ENCODE peak calls at places on chromosomes 1 and 21, in ten cellular contexts. One of them, this sample, is unnamed.

GRCh38 chr1:64940026-64940425 is 26.3 kb downstream of the JAK1 start:
- DNase-seq in PC-9: no peak
- DNase-seq in NCI-H2081 treated with DMSO at 0.1 percent for 48 hours: peak; percentile 29
- DNase-seq in NCI-H1105 treated with DMSO at 0.1 percent for 48 hours: no peak
- DNase-seq in hypothalamus: no peak
- DNase-seq in DMS 273 treated with DMSO at 0.1 percent for 48 hours: no peak
- DNase-seq in naive thymus-derived CD8-positive, alpha-beta T cell: no peak
- DNase-seq in left ventricle myocardium superior: no peak
- DNase-seq in lower leg skin: no peak
- DNase-seq in uterus: no peak
- DNase-seq in this sample: no peak

GRCh38 chr1:215739028-215739427 is 171.9 kb downstream of the KCTD3 start:
- DNase-seq in uterus: no peak
- DNase-seq in lower leg skin: no peak
- DNase-seq in NCI-H2081 treated with DMSO at 0.1 percent for 48 hours: no peak
- DNase-seq in DMS 273 treated with DMSO at 0.1 percent for 48 hours: no peak
- DNase-seq in naive thymus-derived CD8-positive, alpha-beta T cell: no peak
- DNase-seq in PC-9: no peak
- DNase-seq in hypothalamus: no peak
- DNase-seq in left ventricle myocardium superior: no peak
- DNase-seq in NCI-H1105 treated with DMSO at 0.1 percent for 48 hours: no peak
- DNase-seq in this sample: no peak

GRCh38 chr1:115545096-115545720 is 96.6 kb upstream of the VANGL1 start:
- DNase-seq in lower leg skin: no peak
- DNase-seq in left ventricle myocardium superior: no peak
- DNase-seq in NCI-H1105 treated with DMSO at 0.1 percent for 48 hours: no peak
- DNase-seq in uterus: no peak
- DNase-seq in PC-9: peak; percentile 22
- DNase-seq in NCI-H2081 treated with DMSO at 0.1 percent for 48 hours: no peak
- DNase-seq in DMS 273 treated with DMSO at 0.1 percent for 48 hours: no peak
- DNase-seq in hypothalamus: no peak
- DNase-seq in naive thymus-derived CD8-positive, alpha-beta T cell: no peak
- DNase-seq in this sample: no peak

GRCh38 chr1:19021845-19022244 is 65.4 kb upstream of the IFFO2 start:
- DNase-seq in PC-9: no peak
- DNase-seq in NCI-H1105 treated with DMSO at 0.1 percent for 48 hours: no peak
- DNase-seq in uterus: no peak
- DNase-seq in NCI-H2081 treated with DMSO at 0.1 percent for 48 hours: no peak
- DNase-seq in naive thymus-derived CD8-positive, alpha-beta T cell: no peak
- DNase-seq in lower leg skin: no peak
- DNase-seq in hypothalamus: no peak
- DNase-seq in left ventricle myocardium superior: no peak
- DNase-seq in DMS 273 treated with DMSO at 0.1 percent for 48 hours: no peak
- DNase-seq in this sample: no peak

GRCh38 chr1:12415239-12415543 is 185.4 kb downstream of the VPS13D start:
- DNase-seq in lower leg skin: no peak
- DNase-seq in PC-9: no peak
- DNase-seq in DMS 273 treated with DMSO at 0.1 percent for 48 hours: no peak
- DNase-seq in NCI-H1105 treated with DMSO at 0.1 percent for 48 hours: no peak
- DNase-seq in uterus: no peak
- DNase-seq in NCI-H2081 treated with DMSO at 0.1 percent for 48 hours: no peak
- DNase-seq in hypothalamus: no peak
- DNase-seq in naive thymus-derived CD8-positive, alpha-beta T cell: no peak
- DNase-seq in left ventricle myocardium superior: no peak
- DNase-seq in this sample: peak; percentile 81

GRCh38 chr1:91080650-91081049 is 58.8 kb upstream of the ZNF644 start:
- DNase-seq in DMS 273 treated with DMSO at 0.1 percent for 48 hours: no peak
- DNase-seq in NCI-H2081 treated with DMSO at 0.1 percent for 48 hours: no peak
- DNase-seq in left ventricle myocardium superior: no peak
- DNase-seq in lower leg skin: no peak
- DNase-seq in PC-9: no peak
- DNase-seq in hypothalamus: no peak
- DNase-seq in uterus: no peak
- DNase-seq in NCI-H1105 treated with DMSO at 0.1 percent for 48 hours: no peak
- DNase-seq in naive thymus-derived CD8-positive, alpha-beta T cell: no peak
- DNase-seq in this sample: no peak

GRCh38 chr1:26856604-26857469 is 6.1 kb upstream of the SFN start:
- DNase-seq in naive thymus-derived CD8-positive, alpha-beta T cell: no peak
- DNase-seq in uterus: no peak
- DNase-seq in lower leg skin: no peak
- DNase-seq in NCI-H2081 treated with DMSO at 0.1 percent for 48 hours: no peak
- DNase-seq in left ventricle myocardium superior: no peak
- DNase-seq in NCI-H1105 treated with DMSO at 0.1 percent for 48 hours: no peak
- DNase-seq in PC-9: peak; percentile 76
- DNase-seq in DMS 273 treated with DMSO at 0.1 percent for 48 hours: no peak
- DNase-seq in hypothalamus: no peak
- DNase-seq in this sample: no peak

GRCh38 chr1:36159614-36160387 is 3.8 kb downstream of the MAP7D1 start:
- DNase-seq in left ventricle myocardium superior: no peak
- DNase-seq in uterus: no peak
- DNase-seq in NCI-H2081 treated with DMSO at 0.1 percent for 48 hours: no peak
- DNase-seq in PC-9: no peak
- DNase-seq in lower leg skin: no peak
- DNase-seq in NCI-H1105 treated with DMSO at 0.1 percent for 48 hours: no peak
- DNase-seq in naive thymus-derived CD8-positive, alpha-beta T cell: no peak
- DNase-seq in hypothalamus: no peak
- DNase-seq in DMS 273 treated with DMSO at 0.1 percent for 48 hours: no peak
- DNase-seq in this sample: no peak

GRCh38 chr1:196160066-196160795 is 448.0 kb downstream of the KCNT2 start:
- DNase-seq in left ventricle myocardium superior: no peak
- DNase-seq in DMS 273 treated with DMSO at 0.1 percent for 48 hours: no peak
- DNase-seq in uterus: no peak
- DNase-seq in naive thymus-derived CD8-positive, alpha-beta T cell: no peak
- DNase-seq in NCI-H1105 treated with DMSO at 0.1 percent for 48 hours: no peak
- DNase-seq in PC-9: no peak
- DNase-seq in lower leg skin: no peak
- DNase-seq in NCI-H2081 treated with DMSO at 0.1 percent for 48 hours: no peak
- DNase-seq in hypothalamus: no peak
- DNase-seq in this sample: peak; percentile 4

GRCh38 chr1:180524915-180525695 is 22.7 kb upstream of the ACBD6 start:
- DNase-seq in lower leg skin: no peak
- DNase-seq in NCI-H2081 treated with DMSO at 0.1 percent for 48 hours: no peak
- DNase-seq in left ventricle myocardium superior: no peak
- DNase-seq in uterus: no peak
- DNase-seq in DMS 273 treated with DMSO at 0.1 percent for 48 hours: no peak
- DNase-seq in NCI-H1105 treated with DMSO at 0.1 percent for 48 hours: no peak
- DNase-seq in naive thymus-derived CD8-positive, alpha-beta T cell: no peak
- DNase-seq in PC-9: no peak
- DNase-seq in hypothalamus: no peak
- DNase-seq in this sample: no peak

GRCh38 chr1:32971156-32971555 is 6.5 kb upstream of the RNF19B start:
- DNase-seq in naive thymus-derived CD8-positive, alpha-beta T cell: no peak
- DNase-seq in NCI-H2081 treated with DMSO at 0.1 percent for 48 hours: no peak
- DNase-seq in PC-9: no peak
- DNase-seq in lower leg skin: no peak
- DNase-seq in uterus: no peak
- DNase-seq in NCI-H1105 treated with DMSO at 0.1 percent for 48 hours: no peak
- DNase-seq in hypothalamus: no peak
- DNase-seq in DMS 273 treated with DMSO at 0.1 percent for 48 hours: no peak
- DNase-seq in left ventricle myocardium superior: no peak
- DNase-seq in this sample: no peak

GRCh38 chr1:113980120-113980519 is 846 bp downstream of the OLFML3 start:
- DNase-seq in PC-9: no peak
- DNase-seq in NCI-H1105 treated with DMSO at 0.1 percent for 48 hours: peak; percentile 13
- DNase-seq in lower leg skin: no peak
- DNase-seq in left ventricle myocardium superior: peak; percentile 76
- DNase-seq in uterus: peak; percentile 84
- DNase-seq in DMS 273 treated with DMSO at 0.1 percent for 48 hours: no peak
- DNase-seq in naive thymus-derived CD8-positive, alpha-beta T cell: no peak
- DNase-seq in NCI-H2081 treated with DMSO at 0.1 percent for 48 hours: no peak
- DNase-seq in hypothalamus: no peak
- DNase-seq in this sample: peak; percentile 69

GRCh38 chr1:164210211-164210739 is 348.7 kb upstream of the PBX1 start:
- DNase-seq in uterus: no peak
- DNase-seq in lower leg skin: no peak
- DNase-seq in DMS 273 treated with DMSO at 0.1 percent for 48 hours: no peak
- DNase-seq in NCI-H2081 treated with DMSO at 0.1 percent for 48 hours: no peak
- DNase-seq in hypothalamus: no peak
- DNase-seq in PC-9: no peak
- DNase-seq in naive thymus-derived CD8-positive, alpha-beta T cell: no peak
- DNase-seq in NCI-H1105 treated with DMSO at 0.1 percent for 48 hours: no peak
- DNase-seq in left ventricle myocardium superior: no peak
- DNase-seq in this sample: no peak

GRCh38 chr21:37780991-37781983 is 135.0 kb downstream of the KCNJ6 start:
- DNase-seq in uterus: no peak
- DNase-seq in left ventricle myocardium superior: no peak
- DNase-seq in NCI-H2081 treated with DMSO at 0.1 percent for 48 hours: no peak
- DNase-seq in naive thymus-derived CD8-positive, alpha-beta T cell: no peak
- DNase-seq in DMS 273 treated with DMSO at 0.1 percent for 48 hours: no peak
- DNase-seq in lower leg skin: no peak
- DNase-seq in PC-9: no peak
- DNase-seq in NCI-H1105 treated with DMSO at 0.1 percent for 48 hours: no peak
- DNase-seq in hypothalamus: no peak
- DNase-seq in this sample: no peak

GRCh38 chr1:44811234-44811633 is 2.9 kb downstream of the BTBD19 start:
- DNase-seq in NCI-H1105 treated with DMSO at 0.1 percent for 48 hours: no peak
- DNase-seq in NCI-H2081 treated with DMSO at 0.1 percent for 48 hours: no peak
- DNase-seq in naive thymus-derived CD8-positive, alpha-beta T cell: no peak
- DNase-seq in lower leg skin: no peak
- DNase-seq in uterus: peak; percentile 11
- DNase-seq in DMS 273 treated with DMSO at 0.1 percent for 48 hours: no peak
- DNase-seq in left ventricle myocardium superior: peak; percentile 7
- DNase-seq in PC-9: no peak
- DNase-seq in hypothalamus: no peak
- DNase-seq in this sample: no peak

GRCh38 chr1:245051349-245052221 is 103.2 kb upstream of the KIF26B start:
- DNase-seq in left ventricle myocardium superior: peak; percentile 57
- DNase-seq in naive thymus-derived CD8-positive, alpha-beta T cell: no peak
- DNase-seq in NCI-H1105 treated with DMSO at 0.1 percent for 48 hours: no peak
- DNase-seq in PC-9: no peak
- DNase-seq in hypothalamus: no peak
- DNase-seq in DMS 273 treated with DMSO at 0.1 percent for 48 hours: no peak
- DNase-seq in uterus: no peak
- DNase-seq in lower leg skin: no peak
- DNase-seq in NCI-H2081 treated with DMSO at 0.1 percent for 48 hours: no peak
- DNase-seq in this sample: peak; percentile 81

GRCh38 chr1:170339565-170339964 is 192.4 kb upstream of the GORAB start:
- DNase-seq in naive thymus-derived CD8-positive, alpha-beta T cell: no peak
- DNase-seq in PC-9: no peak
- DNase-seq in left ventricle myocardium superior: no peak
- DNase-seq in hypothalamus: no peak
- DNase-seq in lower leg skin: no peak
- DNase-seq in DMS 273 treated with DMSO at 0.1 percent for 48 hours: no peak
- DNase-seq in NCI-H2081 treated with DMSO at 0.1 percent for 48 hours: no peak
- DNase-seq in NCI-H1105 treated with DMSO at 0.1 percent for 48 hours: no peak
- DNase-seq in uterus: no peak
- DNase-seq in this sample: no peak